ENCODE peak calls at places on chromosomes 1 and 21, in four cellular contexts. O is GM12865, P is AG10803, Q is fibroblast of lung. Y is an unnamed sample.

GRCh38 chr21:38965910-38966504 is 160.3 kb downstream of the ETS2 start:
- DNase-seq in P (no peak), Q (peak), O (no peak), Y (peak)

GRCh38 chr1:10252508-10252907 is 42.1 kb downstream of the KIF1B start:
- DNase-seq in Q (peak), O (no peak), P (peak), Y (peak)

GRCh38 chr1:86788300-86789206 is 84.2 kb downstream of the SH3GLB1 start:
- DNase-seq in Q (peak), P (peak), O (no peak), Y (peak)

GRCh38 chr1:244651956-244652698 is 799 bp upstream of the DESI2 start:
- DNase-seq in P (peak), O (peak), Q (peak), Y (no peak)

GRCh38 chr21:42468511-42469131 is 27.4 kb downstream of the RSPH1 start:
- DNase-seq in Q (peak), P (no peak), O (no peak), Y (peak)

GRCh38 chr1:203327684-203328457 is 22.6 kb downstream of the BTG2 start:
- DNase-seq in Q (peak), O (no peak), P (peak), Y (peak)

GRCh38 chr1:97489834-97490233 is 431.0 kb downstream of the DPYD start:
- DNase-seq in O (no peak), P (peak), Q (peak), Y (peak)

GRCh38 chr1:155005076-155005971 is 2.7 kb downstream of the ZBTB7B start:
- DNase-seq in O (peak), P (peak), Q (peak), Y (no peak)

GRCh38 chr21:28761709-28762356 is 230.8 kb downstream of the LTN1 start:
- DNase-seq in O (no peak), P (peak), Q (peak), Y (no peak)

GRCh38 chr1:26170472-26170821 is 739 bp downstream of the ZNF593 start:
- DNase-seq in P (no peak), Q (no peak), O (no peak), Y (no peak)

GRCh38 chr1:11286735-11287410 is 13.9 kb downstream of the UBIAD1 start:
- DNase-seq in P (peak), Q (peak), O (no peak), Y (peak)

GRCh38 chr1:186442651-186443114 is 18.2 kb downstream of the PDC start:
- DNase-seq in P (peak), Q (peak), O (no peak), Y (peak)

GRCh38 chr1:178969226-178969987 is 56.3 kb upstream of the FAM20B start:
- DNase-seq in P (no peak), O (no peak), Q (no peak), Y (no peak)

GRCh38 chr1:35915693-35916092 is 15.2 kb upstream of the AGO3 start:
- DNase-seq in Q (peak), P (no peak), O (no peak), Y (no peak)

GRCh38 chr1:171699526-171699925 is 42.3 kb downstream of the VAMP4 start:
- DNase-seq in P (no peak), Q (peak), O (no peak), Y (no peak)

GRCh38 chr1:183209533-183210158 is 23.6 kb downstream of the LAMC2 start:
- DNase-seq in P (peak), O (peak), Q (peak), Y (peak)

GRCh38 chr1:7405844-7406500 is 365.1 kb upstream of the VAMP3 start:
- DNase-seq in P (no peak), O (no peak), Q (no peak), Y (no peak)

GRCh38 chr1:204206121-204206520 is 7.7 kb downstream of the GOLT1A start:
- DNase-seq in O (no peak), P (peak), Q (peak), Y (peak)

GRCh38 chr21:35257413-35257812 is 208.3 kb upstream of the RUNX1 start:
- DNase-seq in P (peak), Q (peak), O (no peak), Y (peak)

GRCh38 chr21:30710499-30710898 is 8.1 kb downstream of the KRTAP21-3 start:
- DNase-seq in P (no peak), Q (no peak), O (peak), Y (no peak)

GRCh38 chr1:173954179-173954578 is 37.1 kb upstream of the SERPINC1 start:
- DNase-seq in O (no peak), Q (peak), P (no peak), Y (no peak)

GRCh38 chr1:206544562-206545257 is 37.4 kb downstream of the RASSF5 start:
- DNase-seq in P (no peak), O (peak), Q (peak), Y (peak)

GRCh38 chr1:200869753-200870391 is 2.9 kb upstream of the GPR25 start:
- DNase-seq in O (peak), P (no peak), Q (no peak), Y (no peak)

GRCh38 chr1:204837440-204838084 is 33.1 kb upstream of the NFASC start:
- DNase-seq in P (peak), Q (peak), O (peak), Y (peak)

GRCh38 chr1:51525295-51525694 is 6.2 kb upstream of the EPS15 start:
- DNase-seq in O (no peak), P (no peak), Q (no peak), Y (no peak)

GRCh38 chr1:53108646-53109580 is 33.5 kb downstream of the SLC1A7 start:
- DNase-seq in O (no peak), P (peak), Q (peak), Y (peak)

GRCh38 chr1:41357451-41358151 is 3.6 kb upstream of the FOXO6 start:
- DNase-seq in Q (peak), O (no peak), P (no peak), Y (no peak)

GRCh38 chr21:38229260-38229877 is 27.4 kb upstream of the KCNJ15 start:
- DNase-seq in O (no peak), Q (no peak), P (no peak), Y (no peak)

GRCh38 chr21:27292229-27292628 is 325.3 kb upstream of the ADAMTS5 start:
- DNase-seq in Q (no peak), O (no peak), P (no peak), Y (no peak)

GRCh38 chr1:6995789-6996188 is 210.5 kb downstream of the CAMTA1 start:
- DNase-seq in O (no peak), Q (no peak), P (no peak), Y (no peak)

GRCh38 chr1:227240983-227241382 is 77.3 kb downstream of the CDC42BPA start:
- DNase-seq in Q (no peak), O (no peak), P (no peak), Y (no peak)

DNA sequence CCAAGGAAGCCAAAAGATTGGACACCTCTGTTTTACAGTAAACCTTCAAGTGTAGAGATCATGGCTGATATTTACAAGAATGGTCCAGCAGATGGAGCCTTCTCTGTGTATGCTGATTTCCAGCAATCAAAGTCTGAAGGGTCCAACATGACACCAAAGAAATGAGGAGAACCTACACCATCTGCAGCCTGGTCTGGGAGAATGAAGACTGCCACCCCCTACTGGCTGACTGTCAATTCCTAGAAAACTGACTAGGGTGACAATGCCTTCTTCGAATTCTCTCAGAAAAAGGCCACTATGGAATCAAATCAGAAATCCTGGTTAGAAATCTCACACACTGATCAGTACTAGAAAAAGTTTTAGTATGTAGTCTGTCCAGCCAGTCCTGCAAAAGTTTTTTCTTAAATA is 83.3 kb downstream of the CDC42BPA start:
- DNase-seq in O (peak), Q (peak), P (peak), Y (peak)
- TF ChIP-seq CTCF in O (peak), Q (peak), P (peak), Y (peak)

GRCh38 chr1:198959676-198960075 is 320.8 kb downstream of the PTPRC start:
- DNase-seq in O (no peak), P (no peak), Q (no peak), Y (no peak)
- H3K4me3 ChIP-seq in O (no peak), P (no peak), Q (no peak), Y (no peak)

DNA sequence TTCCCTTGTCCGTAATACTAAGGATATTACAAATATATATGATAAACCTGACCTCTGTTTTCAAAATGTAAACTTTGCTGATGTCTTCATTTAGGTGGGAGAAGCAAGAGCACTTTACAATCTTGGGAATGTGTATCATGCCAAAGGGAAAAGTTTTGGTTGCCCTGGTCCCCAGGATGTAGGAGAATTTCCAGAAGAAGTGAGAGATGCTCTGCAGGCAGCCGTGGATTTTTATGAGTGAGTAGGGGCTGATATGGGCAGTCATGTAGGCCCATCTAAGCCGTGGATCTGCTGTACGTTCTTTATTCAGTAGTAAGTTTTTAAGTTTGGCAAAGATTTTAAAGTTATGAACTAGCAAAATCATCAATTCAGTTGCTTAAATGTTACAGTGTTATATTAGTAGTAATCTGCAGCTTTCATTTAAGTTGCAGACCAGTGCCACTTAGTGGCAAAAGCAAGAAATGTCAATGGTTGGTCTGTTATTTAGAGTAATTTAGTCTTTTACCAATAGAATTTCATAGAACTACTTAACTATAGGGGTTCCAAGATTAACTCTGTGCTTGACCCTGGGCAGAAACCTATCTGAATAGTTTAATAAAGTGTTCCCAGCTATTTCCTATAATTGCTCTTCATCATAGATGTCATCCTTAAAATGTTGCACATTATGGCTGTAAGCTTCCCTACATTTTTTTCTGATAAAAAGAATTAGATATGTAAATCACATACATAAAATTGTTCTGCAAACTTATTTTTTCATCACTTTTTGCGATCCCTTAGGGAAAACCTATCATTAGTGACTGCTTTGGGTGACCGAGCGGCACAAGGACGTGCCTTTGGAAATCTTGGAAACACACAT is 21.3 kb downstream of the GPSM2 start:
- DNase-seq in O (peak), Q (peak), P (peak), Y (peak)
- TF ChIP-seq CTCF in O (peak), Q (peak), P (peak), Y (peak)

GRCh38 chr1:111948209-111949131 is 41.0 kb downstream of the KCND3 start:
- DNase-seq in Q (peak), P (peak), O (no peak), Y (no peak)
- H3K4me3 ChIP-seq in Q (no peak), P (no peak), O (no peak), Y (no peak)

DNA sequence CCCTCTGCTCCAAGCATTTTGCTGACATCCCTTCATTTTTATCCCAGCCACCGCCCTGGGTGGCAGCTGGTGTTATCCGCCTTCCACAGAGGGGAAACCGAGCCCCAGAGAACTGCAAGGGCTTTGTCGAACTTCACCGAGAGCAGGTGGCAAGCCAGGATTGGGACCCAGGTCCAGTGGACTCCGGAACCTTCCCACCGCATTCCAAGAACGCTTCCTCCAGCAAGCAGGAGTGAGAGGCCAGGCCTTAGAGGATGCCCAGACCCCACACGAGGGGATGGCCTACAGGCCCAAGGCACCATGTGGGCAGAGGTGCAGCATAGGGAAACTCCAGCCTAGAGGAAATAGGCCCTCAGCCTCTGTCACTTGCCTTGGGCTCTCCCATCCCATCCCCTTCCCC is 90.7 kb downstream of the EPHB2 start:
- DNase-seq in O (no peak), Q (no peak), P (no peak), Y (no peak)
- TF ChIP-seq CTCF in O (no peak), Q (no peak), P (no peak), Y (no peak)

GRCh38 chr1:27592600-27593340 is 11.2 kb downstream of the AHDC1 start:
- DNase-seq in P (no peak), Q (no peak), O (no peak), Y (no peak)
- H3K4me3 ChIP-seq in P (no peak), Q (no peak), O (no peak), Y (no peak)

GRCh38 chr1:226940029-226940805 is at the start of gene COQ8A:
- DNase-seq in O (peak), Q (peak), P (peak), Y (peak)
- TF ChIP-seq CTCF in O (no peak), Q (no peak), P (no peak), Y (no peak)

GRCh38 chr21:17438642-17439041 is 74.2 kb upstream of the CXADR start:
- DNase-seq in Q (no peak), P (no peak), O (no peak), Y (no peak)
- H3K4me3 ChIP-seq in Q (no peak), P (no peak), O (no peak), Y (no peak)

Y was measured in fibroblast of villous mesenchyme.